ENCODE peak calls at places on chromosome 1, in seven cellular contexts. Y is activated CD4-positive, alpha-beta T cell treated with anti-CD3 and anti-CD28 coated beads, Interleukin-2, amount 10 ng/mL, durations not matched to agents 7 days and 5 days; M is activated T-helper 9 cell treated with anti-CD3 and anti-CD28 coated beads, Interleukin-2, amount 50 U/mL, for 16 hours; K is neural progenitor cell; J is NCI-H446 treated with DMSO at 0.1 percent for 48 hours; E is DMS153; W is nephron progenitor cell. G is an unnamed sample.

GRCh38 chr1:203401151-203401550 is 50.2 kb upstream of the FMOD start:
- DNase-seq in Y (no peak), M (no peak), K (no peak), J (no peak), E (no peak), W (peak; percentile 56), G (no peak)

GRCh38 chr1:192951961-192952460 is 107.1 kb downstream of the UCHL5 start:
- DNase-seq in Y (no peak), M (no peak), K (no peak), J (no peak), E (no peak), W (no peak), G (no peak)

GRCh38 chr1:229928767-229929166 is 138.3 kb upstream of the GALNT2 start:
- DNase-seq in Y (no peak), M (no peak), K (no peak), J (no peak), E (no peak), W (no peak), G (no peak)

GRCh38 chr1:55474168-55474786 is 259.1 kb upstream of the USP24 start:
- DNase-seq in Y (no peak), M (no peak), K (no peak), J (peak; percentile 61), E (no peak), W (no peak), G (no peak)

GRCh38 chr1:241817331-241817792 is 30.6 kb upstream of the EXO1 start:
- DNase-seq in Y (no peak), M (no peak), K (no peak), J (no peak), E (no peak), W (no peak), G (no peak)

GRCh38 chr1:201006450-201006849 is 17.1 kb downstream of the KIF21B start:
- DNase-seq in Y (no peak), M (no peak), K (no peak), J (no peak), E (no peak), W (no peak), G (no peak)

GRCh38 chr1:161359316-161359715 is 8.4 kb downstream of the CFAP126 start:
- DNase-seq in Y (no peak), M (no peak), K (no peak), J (no peak), E (no peak), W (no peak), G (no peak)

GRCh38 chr1:13808729-13809131 is 108.7 kb downstream of the PRDM2 start:
- DNase-seq in Y (no peak), M (no peak), K (peak; percentile 13), J (no peak), E (no peak), W (no peak), G (no peak)

GRCh38 chr1:203320546-203321272 is 15.4 kb downstream of the BTG2 start:
- DNase-seq in Y (peak; percentile 89), M (no peak), K (peak; percentile 56), J (no peak), E (peak; percentile 99), W (no peak), G (peak; percentile 98)

GRCh38 chr1:223872308-223872878 is 26.6 kb upstream of the TP53BP2 start:
- DNase-seq in Y (no peak), M (no peak), K (peak; percentile 8), J (no peak), E (no peak), W (no peak), G (no peak)

GRCh38 chr1:55882931-55883330 is 667.8 kb upstream of the USP24 start:
- DNase-seq in Y (no peak), M (no peak), K (no peak), J (no peak), E (no peak), W (no peak), G (no peak)

GRCh38 chr1:20723537-20724363 is 5.9 kb upstream of the KIF17 start:
- DNase-seq in Y (no peak), M (no peak), K (no peak), J (no peak), E (no peak), W (no peak), G (no peak)

GRCh38 chr1:12650001-12650421 is 6.1 kb downstream of the AADACL4 start:
- DNase-seq in Y (no peak), M (no peak), K (no peak), J (no peak), E (no peak), W (no peak), G (no peak)

GRCh38 chr1:150162862-150163706 is 13.4 kb downstream of the PLEKHO1 start:
- DNase-seq in Y (no peak), M (no peak), K (peak; percentile 89), J (peak; percentile 78), E (peak; percentile 95), W (peak; percentile 70), G (peak; percentile 82)

GRCh38 chr1:61692155-61692783 is 32.7 kb downstream of the TM2D1 start:
- DNase-seq in Y (no peak), M (no peak), K (no peak), J (no peak), E (no peak), W (no peak), G (no peak)

GRCh38 chr1:36330940-36331339 is 7.5 kb upstream of the EVA1B start:
- DNase-seq in Y (no peak), M (no peak), K (no peak), J (no peak), E (no peak), W (no peak), G (no peak)